ENCODE peak calls at places on chromosomes 11 and 22, in five cellular contexts. X is tibial nerve, N is GM06990, M is fibroblast of pulmonary artery, W is pancreas. F is an unnamed sample.

GRCh38 chr11:46200537-46201281 is 76.8 kb upstream of the CREB3L1 start:
- DNase-seq in X (no peak), N (no peak), W (no peak), M (no peak), F (peak; percentile 39)

GRCh38 chr11:85898456-85898855 is 43.3 kb downstream of the CCDC83 start:
- DNase-seq in M (no peak), X (no peak), W (no peak), N (no peak), F (peak; percentile 31)

GRCh38 chr11:68053981-68054812 is 15.4 kb downstream of the TCIRG1 start:
- DNase-seq in M (no peak), W (no peak), N (no peak), X (no peak), F (no peak)

GRCh38 chr11:4539603-4540219 is 5.3 kb upstream of the OR52M1 start:
- DNase-seq in X (peak; percentile 26), W (peak; percentile 30), N (no peak), M (peak; percentile 44), F (peak; percentile 55)

GRCh38 chr11:72352859-72353551 is 81.3 kb downstream of the CLPB start:
- DNase-seq in N (peak; percentile 30), X (no peak), W (no peak), M (peak; percentile 66), F (peak; percentile 80)

GRCh38 chr22:24191381-24191841 is 10.1 kb downstream of the SUSD2 start:
- DNase-seq in X (no peak), M (no peak), N (no peak), W (no peak), F (no peak)

GRCh38 chr11:79167510-79168188 is 273.2 kb downstream of the TENM4 start:
- DNase-seq in X (no peak), N (no peak), M (no peak), W (no peak), F (no peak)

GRCh38 chr22:30763815-30764686 is 69.4 kb downstream of the OSBP2 start:
- DNase-seq in N (no peak), W (peak; percentile 37), X (no peak), M (peak; percentile 88), F (peak; percentile 91)

GRCh38 chr11:62546937-62547625 is 475 bp upstream of the AHNAK start:
- DNase-seq in X (no peak), M (peak; percentile 42), N (no peak), W (peak; percentile 32), F (peak; percentile 58)

GRCh38 chr11:15852179-15852578 is 504.2 kb downstream of the SOX6 start:
- DNase-seq in M (peak; percentile 38), X (no peak), N (no peak), W (no peak), F (peak; percentile 57)

GRCh38 chr11:30741039-30741550 is 154.9 kb upstream of the MPPED2 start:
- DNase-seq in N (no peak), W (no peak), M (peak; percentile 29), X (no peak), F (no peak)

GRCh38 chr22:46738961-46739870 is 1.2 kb upstream of the CERK start:
- DNase-seq in N (peak; percentile 48), W (no peak), X (no peak), M (peak; percentile 64), F (peak; percentile 80)

GRCh38 chr22:33302049-33302545 is 243.9 kb upstream of the SYN3 start:
- DNase-seq in X (peak; percentile 68), N (peak; percentile 75), W (peak; percentile 74), M (peak; percentile 68), F (peak; percentile 76)

GRCh38 chr22:44735518-44736428 is 16.6 kb upstream of the ARHGAP8 start:
- DNase-seq in X (peak; percentile 70), N (peak; percentile 61), M (peak; percentile 51), W (peak; percentile 63), F (peak; percentile 63)

GRCh38 chr11:128759597-128759996 is 65.7 kb downstream of the FLI1 start:
- DNase-seq in M (peak; percentile 79), X (no peak), N (no peak), W (no peak), F (peak; percentile 57)

GRCh38 chr22:22087854-22088657 is 105.5 kb upstream of the TOP3B start:
- DNase-seq in X (no peak), M (no peak), N (no peak), W (no peak), F (no peak)

GRCh38 chr11:49405743-49406142 is 197.3 kb upstream of the FOLH1 start:
- DNase-seq in X (no peak), M (no peak), N (no peak), W (no peak), F (no peak)

GRCh38 chr11:26801601-26802000 is 79.7 kb upstream of the SLC5A12 start:
- DNase-seq in W (no peak), N (no peak), X (no peak), M (no peak), F (no peak)

GRCh38 chr22:22704156-22704946 is 59.9 kb downstream of the GGTLC2 start:
- DNase-seq in X (no peak), W (no peak), M (no peak), N (no peak), F (no peak)

GRCh38 chr11:120168108-120168959 is 30.4 kb upstream of the TRIM29 start:
- DNase-seq in X (no peak), M (no peak), W (no peak), N (no peak), F (no peak)

GRCh38 chr22:32836286-32836859 is 34.9 kb downstream of the TIMP3 start:
- DNase-seq in X (no peak), M (peak; percentile 38), W (no peak), N (no peak), F (peak; percentile 35)

GRCh38 chr22:44127353-44127752 is 53.4 kb upstream of the PARVG start:
- DNase-seq in M (peak; percentile 54), X (no peak), N (no peak), W (no peak), F (peak; percentile 16)

GRCh38 chr11:110972640-110973039 is 260.4 kb upstream of the ARHGAP20 start:
- DNase-seq in N (no peak), M (peak; percentile 91), X (no peak), W (no peak), F (peak; percentile 92)

GRCh38 chr22:20966883-20967696 is at the start of gene AIFM3:
- DNase-seq in N (no peak), W (no peak), M (no peak), X (no peak), F (no peak)

GRCh38 chr11:22479133-22479690 is 141.0 kb downstream of the SLC17A6 start:
- DNase-seq in W (no peak), X (no peak), N (no peak), M (no peak), F (no peak)

GRCh38 chr22:29167032-29167911 is 38.4 kb upstream of the EMID1 start:
- DNase-seq in N (peak; percentile 93), X (no peak), W (no peak), M (no peak), F (no peak)

GRCh38 chr11:66359662-66360087 is 11.9 kb downstream of the SLC29A2 start:
- DNase-seq in M (no peak), N (no peak), X (no peak), W (no peak), F (no peak)

GRCh38 chr11:100923555-100923954 is 206.1 kb downstream of the PGR start:
- DNase-seq in N (no peak), X (no peak), M (peak; percentile 17), W (no peak), F (peak; percentile 4)

GRCh38 chr11:70628881-70629844 is 230.8 kb downstream of the CTTN start:
- DNase-seq in X (peak; percentile 26), W (no peak), N (no peak), M (no peak), F (peak; percentile 38)

GRCh38 chr11:70630068-70630467 is 231.7 kb downstream of the CTTN start:
- DNase-seq in X (no peak), W (no peak), M (no peak), N (no peak), F (no peak)

GRCh38 chr11:70631624-70632047 is 233.3 kb downstream of the CTTN start:
- DNase-seq in W (no peak), N (no peak), X (no peak), M (no peak), F (no peak)

GRCh38 chr11:70633610-70634009 is 235.3 kb downstream of the CTTN start:
- DNase-seq in N (no peak), X (no peak), W (no peak), M (no peak), F (no peak)

GRCh38 chr11:70630816-70631623 is 232.7 kb downstream of the CTTN start:
- DNase-seq in W (no peak), M (no peak), X (no peak), N (no peak), F (no peak)
- H3K4me3 ChIP-seq in W (no peak overlapping the region), M (no peak overlapping the region), X (no peak overlapping the region), N (no peak overlapping the region), F (no peak overlapping the region)

GRCh38 chr11:123475478-123475877 is 45.4 kb downstream of the GRAMD1B start:
- DNase-seq in M (peak; percentile 77), W (no peak), X (no peak), N (no peak), F (peak; percentile 66)
- TF ChIP-seq CTCF in M (peak; percentile 30), W (no peak), X (no peak), N (peak; percentile 26), F (peak; percentile 26)

DNA sequence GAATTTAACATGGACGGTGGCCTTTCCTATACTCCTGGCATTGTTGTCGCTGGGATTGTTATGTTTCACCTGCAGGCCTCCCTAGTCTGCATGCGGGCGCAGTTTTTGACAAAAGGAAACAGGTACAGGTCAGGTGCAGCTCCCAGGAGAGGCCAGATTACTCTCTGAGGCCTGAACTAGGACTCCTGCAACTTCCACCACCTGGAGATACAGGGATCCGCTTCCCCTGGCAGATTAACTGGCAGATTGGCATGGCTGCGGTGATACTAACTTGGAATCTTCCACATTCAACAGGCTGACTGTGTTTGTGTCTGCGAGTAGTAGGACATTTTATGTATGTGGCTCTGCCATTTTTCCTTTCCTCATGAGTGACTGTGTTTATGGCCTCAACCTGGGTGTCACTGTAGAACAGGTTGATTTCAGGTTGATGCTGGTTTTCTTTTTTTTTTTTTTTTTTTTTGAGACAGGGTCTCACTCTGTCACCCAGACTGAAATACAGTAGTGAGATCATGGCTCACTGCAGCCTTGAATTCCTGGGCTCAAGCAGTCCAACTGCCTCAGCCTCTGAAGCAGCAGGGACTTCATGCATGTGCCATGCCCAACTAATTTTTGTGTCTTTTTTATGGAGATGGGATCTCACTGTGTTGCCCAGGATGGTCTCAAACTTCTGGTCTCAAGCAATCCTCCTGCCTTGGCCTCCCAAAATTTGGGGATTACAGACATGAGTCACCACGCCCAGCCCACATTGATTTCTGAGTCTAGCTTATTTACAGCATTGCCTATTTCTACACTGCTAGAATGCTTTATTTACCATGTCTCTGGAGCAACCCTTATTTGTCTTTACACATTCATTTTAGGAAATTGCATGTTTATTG is 1.7 kb upstream of the USP28 start:
- DNase-seq in M (no peak), N (no peak), W (no peak), X (no peak), F (no peak)
- H3K4me3 ChIP-seq in M (no peak overlapping the region), N (peak overlapping the region; percentile 88), W (no peak overlapping the region), X (no peak overlapping the region), F (no peak overlapping the region)

GRCh38 chr11:132231656-132232173 is 861.3 kb downstream of the NTM start:
- DNase-seq in X (no peak), W (no peak), N (no peak), M (no peak), F (no peak)

GRCh38 chr11:132226522-132226921 is 856.1 kb downstream of the NTM start:
- DNase-seq in X (no peak), N (no peak), M (no peak), W (no peak), F (no peak)

GRCh38 chr11:132228756-132229325 is 858.4 kb downstream of the NTM start:
- DNase-seq in N (no peak), X (no peak), M (no peak), W (no peak), F (no peak)
- TF ChIP-seq CTCF in N (no peak), X (no peak), M (no peak), W (no peak), F (no peak)

GRCh38 chr11:7840580-7840979 is 43.8 kb upstream of the OR5P2 start:
- DNase-seq in M (no peak), X (no peak), N (no peak), W (no peak), F (no peak)
- H3K4me3 ChIP-seq in M (no peak overlapping the region), X (no peak overlapping the region), N (no peak overlapping the region), W (no peak overlapping the region), F (no peak overlapping the region)